ENCODE peak calls at places on chromosome 6, in ten cellular contexts. One of them, this sample, is unnamed.

GRCh38 chr6:113843500-113844068 is 13.6 kb upstream of the MARCKS start:
- DNase-seq in NCI-H2081: no peak
- DNase-seq in RPMI8226: no peak
- DNase-seq in stimulated activated CD8-positive, alpha-beta memory T cell treated with anti-CD3 and anti-CD28 coated beads, Interleukin-15, amount 100 ng/mL, for 48 hours: no peak
- DNase-seq in HEK293T: no peak
- DNase-seq in D341Med: no peak
- DNase-seq in RPMI7951: no peak
- DNase-seq in activated CD4-positive, CD25-positive, alpha-beta regulatory T cell treated with anti-CD3 and anti-CD28 coated beads, Interleukin-2, amount 50 U/mL, for 16 hours: no peak
- DNase-seq in SHP77: no peak
- DNase-seq in mesenteric fat pad: no peak
- DNase-seq in this sample: no peak

GRCh38 chr6:87706187-87706966 is 4.3 kb upstream of the AKIRIN2 start:
- DNase-seq in NCI-H2081: no peak
- DNase-seq in RPMI8226: no peak
- DNase-seq in stimulated activated CD8-positive, alpha-beta memory T cell treated with anti-CD3 and anti-CD28 coated beads, Interleukin-15, amount 100 ng/mL, for 48 hours: no peak
- DNase-seq in HEK293T: no peak
- DNase-seq in D341Med: no peak
- DNase-seq in RPMI7951: peak; percentile 53
- DNase-seq in activated CD4-positive, CD25-positive, alpha-beta regulatory T cell treated with anti-CD3 and anti-CD28 coated beads, Interleukin-2, amount 50 U/mL, for 16 hours: no peak
- DNase-seq in SHP77: no peak
- DNase-seq in mesenteric fat pad: no peak
- DNase-seq in this sample: no peak

GRCh38 chr6:43517503-43518357 is 841 bp downstream of the POLR1C start:
- DNase-seq in NCI-H2081: no peak
- DNase-seq in RPMI8226: no peak
- DNase-seq in stimulated activated CD8-positive, alpha-beta memory T cell treated with anti-CD3 and anti-CD28 coated beads, Interleukin-15, amount 100 ng/mL, for 48 hours: no peak
- DNase-seq in HEK293T: no peak
- DNase-seq in D341Med: no peak
- DNase-seq in RPMI7951: no peak
- DNase-seq in activated CD4-positive, CD25-positive, alpha-beta regulatory T cell treated with anti-CD3 and anti-CD28 coated beads, Interleukin-2, amount 50 U/mL, for 16 hours: no peak
- DNase-seq in SHP77: no peak
- DNase-seq in mesenteric fat pad: no peak
- DNase-seq in this sample: no peak

GRCh38 chr6:73694711-73695411 is 1.1 kb upstream of the CD109 start:
- DNase-seq in NCI-H2081: no peak
- DNase-seq in RPMI8226: peak; percentile 44
- DNase-seq in stimulated activated CD8-positive, alpha-beta memory T cell treated with anti-CD3 and anti-CD28 coated beads, Interleukin-15, amount 100 ng/mL, for 48 hours: no peak
- DNase-seq in HEK293T: no peak
- DNase-seq in D341Med: no peak
- DNase-seq in RPMI7951: peak; percentile 80
- DNase-seq in activated CD4-positive, CD25-positive, alpha-beta regulatory T cell treated with anti-CD3 and anti-CD28 coated beads, Interleukin-2, amount 50 U/mL, for 16 hours: no peak
- DNase-seq in SHP77: no peak
- DNase-seq in mesenteric fat pad: no peak
- DNase-seq in this sample: no peak

GRCh38 chr6:136525586-136526195 is 24.5 kb downstream of the MAP7 start:
- DNase-seq in NCI-H2081: peak; percentile 63
- DNase-seq in RPMI8226: no peak
- DNase-seq in stimulated activated CD8-positive, alpha-beta memory T cell treated with anti-CD3 and anti-CD28 coated beads, Interleukin-15, amount 100 ng/mL, for 48 hours: no peak
- DNase-seq in HEK293T: peak; percentile 34
- DNase-seq in D341Med: no peak
- DNase-seq in RPMI7951: no peak
- DNase-seq in activated CD4-positive, CD25-positive, alpha-beta regulatory T cell treated with anti-CD3 and anti-CD28 coated beads, Interleukin-2, amount 50 U/mL, for 16 hours: no peak
- DNase-seq in SHP77: peak; percentile 39
- DNase-seq in mesenteric fat pad: no peak
- DNase-seq in this sample: no peak

GRCh38 chr6:147116043-147116442 is 88.2 kb upstream of the STXBP5 start:
- DNase-seq in NCI-H2081: no peak
- DNase-seq in RPMI8226: no peak
- DNase-seq in stimulated activated CD8-positive, alpha-beta memory T cell treated with anti-CD3 and anti-CD28 coated beads, Interleukin-15, amount 100 ng/mL, for 48 hours: no peak
- DNase-seq in HEK293T: no peak
- DNase-seq in D341Med: no peak
- DNase-seq in RPMI7951: no peak
- DNase-seq in activated CD4-positive, CD25-positive, alpha-beta regulatory T cell treated with anti-CD3 and anti-CD28 coated beads, Interleukin-2, amount 50 U/mL, for 16 hours: no peak
- DNase-seq in SHP77: no peak
- DNase-seq in mesenteric fat pad: no peak
- DNase-seq in this sample: no peak

GRCh38 chr6:161922631-161923119 is 648.8 kb upstream of the AGPAT4 start:
- DNase-seq in NCI-H2081: peak; percentile 74
- DNase-seq in RPMI8226: peak; percentile 36
- DNase-seq in stimulated activated CD8-positive, alpha-beta memory T cell treated with anti-CD3 and anti-CD28 coated beads, Interleukin-15, amount 100 ng/mL, for 48 hours: no peak
- DNase-seq in HEK293T: peak; percentile 63
- DNase-seq in D341Med: peak; percentile 53
- DNase-seq in RPMI7951: peak; percentile 30
- DNase-seq in activated CD4-positive, CD25-positive, alpha-beta regulatory T cell treated with anti-CD3 and anti-CD28 coated beads, Interleukin-2, amount 50 U/mL, for 16 hours: no peak
- DNase-seq in SHP77: peak; percentile 73
- DNase-seq in mesenteric fat pad: no peak
- DNase-seq in this sample: peak; percentile 57

GRCh38 chr6:37311666-37312473 is 41.9 kb upstream of the RNF8 start:
- DNase-seq in NCI-H2081: no peak
- DNase-seq in RPMI8226: no peak
- DNase-seq in stimulated activated CD8-positive, alpha-beta memory T cell treated with anti-CD3 and anti-CD28 coated beads, Interleukin-15, amount 100 ng/mL, for 48 hours: no peak
- DNase-seq in HEK293T: no peak
- DNase-seq in D341Med: no peak
- DNase-seq in RPMI7951: peak; percentile 45
- DNase-seq in activated CD4-positive, CD25-positive, alpha-beta regulatory T cell treated with anti-CD3 and anti-CD28 coated beads, Interleukin-2, amount 50 U/mL, for 16 hours: no peak
- DNase-seq in SHP77: no peak
- DNase-seq in mesenteric fat pad: no peak
- DNase-seq in this sample: no peak

GRCh38 chr6:43120938-43121913 is 45.1 kb downstream of the PTK7 start:
- DNase-seq in NCI-H2081: no peak
- DNase-seq in RPMI8226: peak; percentile 15
- DNase-seq in stimulated activated CD8-positive, alpha-beta memory T cell treated with anti-CD3 and anti-CD28 coated beads, Interleukin-15, amount 100 ng/mL, for 48 hours: no peak
- DNase-seq in HEK293T: no peak
- DNase-seq in D341Med: peak; percentile 36
- DNase-seq in RPMI7951: peak; percentile 99
- DNase-seq in activated CD4-positive, CD25-positive, alpha-beta regulatory T cell treated with anti-CD3 and anti-CD28 coated beads, Interleukin-2, amount 50 U/mL, for 16 hours: no peak
- DNase-seq in SHP77: no peak
- DNase-seq in mesenteric fat pad: no peak
- DNase-seq in this sample: peak; percentile 70

GRCh38 chr6:143581835-143582480 is 70.4 kb upstream of the FUCA2 start:
- DNase-seq in NCI-H2081: no peak
- DNase-seq in RPMI8226: no peak
- DNase-seq in stimulated activated CD8-positive, alpha-beta memory T cell treated with anti-CD3 and anti-CD28 coated beads, Interleukin-15, amount 100 ng/mL, for 48 hours: no peak
- DNase-seq in HEK293T: no peak
- DNase-seq in D341Med: no peak
- DNase-seq in RPMI7951: no peak
- DNase-seq in activated CD4-positive, CD25-positive, alpha-beta regulatory T cell treated with anti-CD3 and anti-CD28 coated beads, Interleukin-2, amount 50 U/mL, for 16 hours: no peak
- DNase-seq in SHP77: no peak
- DNase-seq in mesenteric fat pad: no peak
- DNase-seq in this sample: no peak

GRCh38 chr6:149934249-149935156 is 7.3 kb upstream of the ULBP2 start:
- DNase-seq in NCI-H2081: peak; percentile 56
- DNase-seq in RPMI8226: peak; percentile 66
- DNase-seq in stimulated activated CD8-positive, alpha-beta memory T cell treated with anti-CD3 and anti-CD28 coated beads, Interleukin-15, amount 100 ng/mL, for 48 hours: peak; percentile 26
- DNase-seq in HEK293T: peak; percentile 70
- DNase-seq in D341Med: peak; percentile 55
- DNase-seq in RPMI7951: peak; percentile 64
- DNase-seq in activated CD4-positive, CD25-positive, alpha-beta regulatory T cell treated with anti-CD3 and anti-CD28 coated beads, Interleukin-2, amount 50 U/mL, for 16 hours: peak; percentile 64
- DNase-seq in SHP77: peak; percentile 71
- DNase-seq in mesenteric fat pad: peak; percentile 57
- DNase-seq in this sample: no peak

GRCh38 chr6:37624121-37624520 is 73.6 kb downstream of the MDGA1 start:
- DNase-seq in NCI-H2081: no peak
- DNase-seq in RPMI8226: peak; percentile 61
- DNase-seq in stimulated activated CD8-positive, alpha-beta memory T cell treated with anti-CD3 and anti-CD28 coated beads, Interleukin-15, amount 100 ng/mL, for 48 hours: no peak
- DNase-seq in HEK293T: no peak
- DNase-seq in D341Med: no peak
- DNase-seq in RPMI7951: peak; percentile 70
- DNase-seq in activated CD4-positive, CD25-positive, alpha-beta regulatory T cell treated with anti-CD3 and anti-CD28 coated beads, Interleukin-2, amount 50 U/mL, for 16 hours: no peak
- DNase-seq in SHP77: no peak
- DNase-seq in mesenteric fat pad: no peak
- DNase-seq in this sample: peak; percentile 46

GRCh38 chr6:89669002-89669401 is 30.5 kb upstream of the LYRM2 start:
- DNase-seq in NCI-H2081: no peak
- DNase-seq in RPMI8226: no peak
- DNase-seq in stimulated activated CD8-positive, alpha-beta memory T cell treated with anti-CD3 and anti-CD28 coated beads, Interleukin-15, amount 100 ng/mL, for 48 hours: no peak
- DNase-seq in HEK293T: no peak
- DNase-seq in D341Med: no peak
- DNase-seq in RPMI7951: no peak
- DNase-seq in activated CD4-positive, CD25-positive, alpha-beta regulatory T cell treated with anti-CD3 and anti-CD28 coated beads, Interleukin-2, amount 50 U/mL, for 16 hours: no peak
- DNase-seq in SHP77: no peak
- DNase-seq in mesenteric fat pad: no peak
- DNase-seq in this sample: no peak

GRCh38 chr6:39400026-39400425 is 77.5 kb upstream of the KCNK16 start:
- DNase-seq in NCI-H2081: no peak
- DNase-seq in RPMI8226: no peak
- DNase-seq in stimulated activated CD8-positive, alpha-beta memory T cell treated with anti-CD3 and anti-CD28 coated beads, Interleukin-15, amount 100 ng/mL, for 48 hours: no peak
- DNase-seq in HEK293T: no peak
- DNase-seq in D341Med: no peak
- DNase-seq in RPMI7951: no peak
- DNase-seq in activated CD4-positive, CD25-positive, alpha-beta regulatory T cell treated with anti-CD3 and anti-CD28 coated beads, Interleukin-2, amount 50 U/mL, for 16 hours: no peak
- DNase-seq in SHP77: no peak
- DNase-seq in mesenteric fat pad: no peak
- DNase-seq in this sample: no peak

GRCh38 chr6:109048670-109049415 is 45.8 kb downstream of the SESN1 start:
- DNase-seq in NCI-H2081: no peak
- DNase-seq in RPMI8226: no peak
- DNase-seq in stimulated activated CD8-positive, alpha-beta memory T cell treated with anti-CD3 and anti-CD28 coated beads, Interleukin-15, amount 100 ng/mL, for 48 hours: no peak
- DNase-seq in HEK293T: no peak
- DNase-seq in D341Med: no peak
- DNase-seq in RPMI7951: no peak
- DNase-seq in activated CD4-positive, CD25-positive, alpha-beta regulatory T cell treated with anti-CD3 and anti-CD28 coated beads, Interleukin-2, amount 50 U/mL, for 16 hours: no peak
- DNase-seq in SHP77: no peak
- DNase-seq in mesenteric fat pad: no peak
- DNase-seq in this sample: no peak

GRCh38 chr6:71621918-71622519 is 264.3 kb upstream of the RIMS1 start:
- DNase-seq in NCI-H2081: peak; percentile 42
- DNase-seq in RPMI8226: no peak
- DNase-seq in stimulated activated CD8-positive, alpha-beta memory T cell treated with anti-CD3 and anti-CD28 coated beads, Interleukin-15, amount 100 ng/mL, for 48 hours: no peak
- DNase-seq in HEK293T: peak; percentile 18
- DNase-seq in D341Med: no peak
- DNase-seq in RPMI7951: peak; percentile 3
- DNase-seq in activated CD4-positive, CD25-positive, alpha-beta regulatory T cell treated with anti-CD3 and anti-CD28 coated beads, Interleukin-2, amount 50 U/mL, for 16 hours: no peak
- DNase-seq in SHP77: no peak
- DNase-seq in mesenteric fat pad: no peak
- DNase-seq in this sample: no peak

GRCh38 chr6:133632206-133632605 is 256.7 kb upstream of the TCF21 start:
- DNase-seq in NCI-H2081: no peak
- DNase-seq in RPMI8226: no peak
- DNase-seq in stimulated activated CD8-positive, alpha-beta memory T cell treated with anti-CD3 and anti-CD28 coated beads, Interleukin-15, amount 100 ng/mL, for 48 hours: no peak
- DNase-seq in HEK293T: no peak
- DNase-seq in D341Med: no peak
- DNase-seq in RPMI7951: peak; percentile 45
- DNase-seq in activated CD4-positive, CD25-positive, alpha-beta regulatory T cell treated with anti-CD3 and anti-CD28 coated beads, Interleukin-2, amount 50 U/mL, for 16 hours: no peak
- DNase-seq in SHP77: no peak
- DNase-seq in mesenteric fat pad: no peak
- DNase-seq in this sample: no peak

GRCh38 chr6:35183935-35184334 is 29.8 kb upstream of the SCUBE3 start:
- DNase-seq in NCI-H2081: no peak
- DNase-seq in RPMI8226: no peak
- DNase-seq in stimulated activated CD8-positive, alpha-beta memory T cell treated with anti-CD3 and anti-CD28 coated beads, Interleukin-15, amount 100 ng/mL, for 48 hours: no peak
- DNase-seq in HEK293T: no peak
- DNase-seq in D341Med: no peak
- DNase-seq in RPMI7951: no peak
- DNase-seq in activated CD4-positive, CD25-positive, alpha-beta regulatory T cell treated with anti-CD3 and anti-CD28 coated beads, Interleukin-2, amount 50 U/mL, for 16 hours: no peak
- DNase-seq in SHP77: no peak
- DNase-seq in mesenteric fat pad: no peak
- DNase-seq in this sample: no peak

GRCh38 chr6:2596222-2596621 is 154.5 kb downstream of the MYLK4 start:
- DNase-seq in NCI-H2081: no peak
- DNase-seq in RPMI8226: peak; percentile 28
- DNase-seq in stimulated activated CD8-positive, alpha-beta memory T cell treated with anti-CD3 and anti-CD28 coated beads, Interleukin-15, amount 100 ng/mL, for 48 hours: no peak
- DNase-seq in HEK293T: peak; percentile 36
- DNase-seq in D341Med: peak; percentile 56
- DNase-seq in RPMI7951: no peak
- DNase-seq in activated CD4-positive, CD25-positive, alpha-beta regulatory T cell treated with anti-CD3 and anti-CD28 coated beads, Interleukin-2, amount 50 U/mL, for 16 hours: no peak
- DNase-seq in SHP77: no peak
- DNase-seq in mesenteric fat pad: no peak
- DNase-seq in this sample: no peak

GRCh38 chr6:34248198-34248726 is 544 bp downstream of the SMIM29 start:
- DNase-seq in NCI-H2081: peak; percentile 21
- DNase-seq in RPMI8226: peak; percentile 59
- DNase-seq in stimulated activated CD8-positive, alpha-beta memory T cell treated with anti-CD3 and anti-CD28 coated beads, Interleukin-15, amount 100 ng/mL, for 48 hours: no peak
- DNase-seq in HEK293T: peak; percentile 12
- DNase-seq in D341Med: peak; percentile 33
- DNase-seq in RPMI7951: peak; percentile 63
- DNase-seq in activated CD4-positive, CD25-positive, alpha-beta regulatory T cell treated with anti-CD3 and anti-CD28 coated beads, Interleukin-2, amount 50 U/mL, for 16 hours: no peak
- DNase-seq in SHP77: no peak
- DNase-seq in mesenteric fat pad: no peak
- DNase-seq in this sample: no peak

GRCh38 chr6:158506577-158506976 is 53.3 kb upstream of the TMEM181 start:
- DNase-seq in NCI-H2081: no peak
- DNase-seq in RPMI8226: no peak
- DNase-seq in stimulated activated CD8-positive, alpha-beta memory T cell treated with anti-CD3 and anti-CD28 coated beads, Interleukin-15, amount 100 ng/mL, for 48 hours: no peak
- DNase-seq in HEK293T: peak; percentile 82
- DNase-seq in D341Med: peak; percentile 78
- DNase-seq in RPMI7951: no peak
- DNase-seq in activated CD4-positive, CD25-positive, alpha-beta regulatory T cell treated with anti-CD3 and anti-CD28 coated beads, Interleukin-2, amount 50 U/mL, for 16 hours: no peak
- DNase-seq in SHP77: peak; percentile 71
- DNase-seq in mesenteric fat pad: no peak
- DNase-seq in this sample: no peak

GRCh38 chr6:167034056-167034455 is 34.9 kb downstream of the CEP43 start:
- DNase-seq in NCI-H2081: no peak
- DNase-seq in RPMI8226: no peak
- DNase-seq in stimulated activated CD8-positive, alpha-beta memory T cell treated with anti-CD3 and anti-CD28 coated beads, Interleukin-15, amount 100 ng/mL, for 48 hours: no peak
- DNase-seq in HEK293T: no peak
- DNase-seq in D341Med: peak; percentile 49
- DNase-seq in RPMI7951: no peak
- DNase-seq in activated CD4-positive, CD25-positive, alpha-beta regulatory T cell treated with anti-CD3 and anti-CD28 coated beads, Interleukin-2, amount 50 U/mL, for 16 hours: no peak
- DNase-seq in SHP77: no peak
- DNase-seq in mesenteric fat pad: no peak
- DNase-seq in this sample: no peak

GRCh38 chr6:32108094-32108627 is 977 bp downstream of the TNXB start:
- DNase-seq in NCI-H2081: no peak
- DNase-seq in RPMI8226: no peak
- DNase-seq in stimulated activated CD8-positive, alpha-beta memory T cell treated with anti-CD3 and anti-CD28 coated beads, Interleukin-15, amount 100 ng/mL, for 48 hours: no peak
- DNase-seq in HEK293T: peak; percentile 31
- DNase-seq in D341Med: no peak
- DNase-seq in RPMI7951: peak; percentile 61
- DNase-seq in activated CD4-positive, CD25-positive, alpha-beta regulatory T cell treated with anti-CD3 and anti-CD28 coated beads, Interleukin-2, amount 50 U/mL, for 16 hours: no peak
- DNase-seq in SHP77: no peak
- DNase-seq in mesenteric fat pad: no peak
- DNase-seq in this sample: no peak

This sample was measured in epithelial cell of prostate.